ENCODE peak calls at places on chromosomes 7 and 10, in seven cellular contexts. N is HTR-8/SVneo, E is RWPE1, M is mesenteric fat pad, O is progenitor cell of endocrine pancreas, C is SK-N-DZ, R is heart right ventricle. I is an unnamed sample.

GRCh38 chr10:23918839-23919238 is 290.1 kb upstream of the KIAA1217 start:
- DNase-seq in O (no peak), M (no peak), N (no peak), E (no peak), R (no peak), C (no peak), I (no peak)

GRCh38 chr10:70775679-70776454 is 9.3 kb downstream of the TBATA start:
- DNase-seq in M (peak), O (no peak), N (no peak), R (no peak), C (no peak), E (no peak), I (no peak)

GRCh38 chr10:44384601-44385422 is at the start of gene CXCL12:
- DNase-seq in E (no peak), M (peak), R (peak), O (peak), C (peak), N (peak), I (peak)

GRCh38 chr10:97503413-97503812 is 4.7 kb downstream of the UBTD1 start:
- DNase-seq in M (no peak), O (no peak), R (peak), C (no peak), E (no peak), N (no peak), I (no peak)

GRCh38 chr10:33655165-33655815 is 320.8 kb upstream of the NRP1 start:
- DNase-seq in M (no peak), O (no peak), R (no peak), E (no peak), C (no peak), N (no peak), I (no peak)

GRCh38 chr10:89206402-89207180 is 526 bp downstream of the CH25H start:
- DNase-seq in N (peak), O (no peak), C (no peak), E (no peak), R (peak), M (no peak), I (peak)

GRCh38 chr7:124155400-124156022 is 122.6 kb upstream of the TMEM229A start:
- DNase-seq in C (peak), R (no peak), N (no peak), M (no peak), E (peak), O (no peak), I (peak)

GRCh38 chr7:132141109-132141508 is 435.2 kb downstream of the PLXNA4 start:
- DNase-seq in M (no peak), O (no peak), R (no peak), E (no peak), N (no peak), C (no peak), I (no peak)

GRCh38 chr10:47176903-47177860 is 122.8 kb upstream of the GDF10 start:
- DNase-seq in C (no peak), R (no peak), E (no peak), O (no peak), N (no peak), M (no peak), I (no peak)

GRCh38 chr7:114653391-114654088 is 238.9 kb downstream of the FOXP2 start:
- DNase-seq in O (no peak), R (no peak), N (no peak), M (no peak), C (peak), E (no peak), I (no peak)

GRCh38 chr10:111600772-111601171 is 523.9 kb downstream of the ADRA2A start:
- DNase-seq in C (no peak), E (no peak), N (no peak), R (peak), O (no peak), M (no peak), I (no peak)

GRCh38 chr10:36003688-36004087 is 361.6 kb upstream of the FZD8 start:
- DNase-seq in O (no peak), C (no peak), M (no peak), N (no peak), E (no peak), R (no peak), I (no peak)

GRCh38 chr7:48035301-48035966 is at the start of gene C7orf57:
- DNase-seq in M (peak), O (peak), C (peak), N (peak), E (peak), R (peak), I (peak)

GRCh38 chr10:129934196-129934925 is 29.7 kb downstream of the EBF3 start:
- DNase-seq in E (no peak), C (no peak), R (no peak), O (no peak), N (no peak), M (peak), I (no peak)

GRCh38 chr7:38211486-38211885 is 33.4 kb downstream of the STARD3NL start:
- DNase-seq in C (no peak), R (no peak), E (no peak), N (no peak), O (no peak), M (no peak), I (no peak)

GRCh38 chr7:121954803-121955202 is 81.8 kb downstream of the PTPRZ1 start:
- DNase-seq in E (peak), N (no peak), M (no peak), R (no peak), C (no peak), O (no peak), I (no peak)